ENCODE peak calls at places on chromosomes 6 and 20, in nine cellular contexts. Q is upper lobe of right lung, A is HFF-Myc, H is neural progenitor cell, Y is IMR-90, P is H9, C is mesothelial cell of epicardium, L is cardiac fibroblast, I is lower lobe of right lung. X is an unnamed sample.

GRCh38 chr6:121055572-121056163 is 278.6 kb downstream of the TBC1D32 start:
- DNase-seq in Q (no peak), A (peak), H (peak), Y (peak), P (no peak), C (no peak), L (peak), I (no peak), X (no peak)

GRCh38 chr20:24503352-24503931 is 34.0 kb downstream of the SYNDIG1 start:
- DNase-seq in Q (no peak), A (no peak), H (no peak), Y (peak), P (peak), C (no peak), L (peak), I (no peak), X (no peak)

GRCh38 chr6:17311595-17312311 is 30.6 kb downstream of the RBM24 start:
- DNase-seq in Q (no peak), A (no peak), H (peak), Y (peak), P (no peak), C (no peak), L (peak), I (no peak), X (no peak)

GRCh38 chr6:133191323-133191722 is 49.8 kb upstream of the EYA4 start:
- DNase-seq in Q (no peak), A (no peak), H (no peak), Y (no peak), P (no peak), C (no peak), L (no peak), I (no peak), X (no peak)

GRCh38 chr6:3370361-3371221 is 86.3 kb downstream of the SLC22A23 start:
- DNase-seq in Q (no peak), A (no peak), H (no peak), Y (no peak), P (no peak), C (no peak), L (no peak), I (no peak), X (no peak)

GRCh38 chr6:81761197-81761596 is 8.7 kb upstream of the TENT5A start:
- DNase-seq in Q (no peak), A (no peak), H (no peak), Y (peak), P (no peak), C (no peak), L (no peak), I (no peak), X (no peak)

GRCh38 chr20:7193681-7194080 is 426.2 kb downstream of the BMP2 start:
- DNase-seq in Q (no peak), A (no peak), H (no peak), Y (no peak), P (no peak), C (no peak), L (no peak), I (no peak), X (no peak)

GRCh38 chr6:15274696-15275387 is 29.0 kb downstream of the JARID2 start:
- DNase-seq in Q (no peak), A (no peak), H (no peak), Y (peak), P (no peak), C (no peak), L (peak), I (no peak), X (no peak)

GRCh38 chr6:72621243-72622093 is at the start of gene KCNQ5:
- DNase-seq in Q (no peak), A (no peak), H (peak), Y (no peak), P (peak), C (peak), L (peak), I (peak), X (peak)

GRCh38 chr20:14343658-14344057 is 6.2 kb upstream of the FLRT3 start:
- DNase-seq in Q (no peak), A (no peak), H (no peak), Y (no peak), P (no peak), C (no peak), L (no peak), I (no peak), X (no peak)

GRCh38 chr20:57658447-57659130 is 38.4 kb upstream of the ZBP1 start:
- DNase-seq in Q (peak), A (no peak), H (no peak), Y (no peak), P (peak), C (peak), L (no peak), I (peak), X (peak)

GRCh38 chr20:57503035-57503658 is 21.8 kb downstream of the CTCFL start:
- DNase-seq in Q (no peak), A (no peak), H (no peak), Y (no peak), P (no peak), C (no peak), L (no peak), I (no peak), X (no peak)

GRCh38 chr6:148304976-148305375 is 37.7 kb upstream of the SASH1 start:
- DNase-seq in Q (no peak), A (no peak), H (peak), Y (peak), P (no peak), C (no peak), L (peak), I (no peak), X (no peak)

GRCh38 chr6:139373154-139373927 is 1.1 kb downstream of the CITED2 start:
- DNase-seq in Q (peak), A (no peak), H (peak), Y (peak), P (peak), C (peak), L (peak), I (peak), X (peak)

GRCh38 chr20:6708010-6708409 is 59.5 kb upstream of the BMP2 start:
- DNase-seq in Q (peak), A (no peak), H (peak), Y (peak), P (no peak), C (no peak), L (peak), I (peak), X (peak)

GRCh38 chr6:13488015-13488895 is 855 bp upstream of the GFOD1 start:
- DNase-seq in Q (peak), A (no peak), H (peak), Y (peak), P (peak), C (no peak), L (peak), I (peak), X (peak)

GRCh38 chr20:50921055-50921454 is 10.2 kb downstream of the ADNP start:
- DNase-seq in Q (no peak), A (no peak), H (no peak), Y (no peak), P (no peak), C (no peak), L (peak), I (no peak), X (no peak)

GRCh38 chr6:155646443-155646842 is 190.8 kb upstream of the NOX3 start:
- DNase-seq in Q (no peak), A (no peak), H (no peak), Y (peak), P (no peak), C (no peak), L (peak), I (no peak), X (no peak)

GRCh38 chr6:45447005-45447404 is 69.3 kb upstream of the SUPT3H start:
- DNase-seq in Q (no peak), A (no peak), H (no peak), Y (no peak), P (no peak), C (no peak), L (no peak), I (no peak), X (no peak)
- TF ChIP-seq CTCF in Q (no peak), A (no peak), H (no peak), Y (no peak), P (no peak), C (no peak), L (no peak), I (no peak), X (no peak)

GRCh38 chr6:169839029-169839481 is 87.6 kb downstream of the ERMARD start:
- DNase-seq in Q (no peak), A (no peak), H (no peak), Y (no peak), P (peak), C (peak), L (no peak), I (no peak), X (no peak)

GRCh38 chr6:169837529-169838250 is 86.3 kb downstream of the ERMARD start:
- DNase-seq in Q (no peak), A (no peak), H (no peak), Y (no peak), P (no peak), C (peak), L (no peak), I (no peak), X (no peak)

GRCh38 chr6:169839898-169840631 is 88.6 kb downstream of the ERMARD start:
- DNase-seq in Q (peak), A (no peak), H (no peak), Y (no peak), P (peak), C (peak), L (no peak), I (no peak), X (peak)

GRCh38 chr6:169839493-169839892 is 88.1 kb downstream of the ERMARD start:
- DNase-seq in Q (no peak), A (no peak), H (no peak), Y (no peak), P (no peak), C (no peak), L (no peak), I (no peak), X (peak)

DNA sequence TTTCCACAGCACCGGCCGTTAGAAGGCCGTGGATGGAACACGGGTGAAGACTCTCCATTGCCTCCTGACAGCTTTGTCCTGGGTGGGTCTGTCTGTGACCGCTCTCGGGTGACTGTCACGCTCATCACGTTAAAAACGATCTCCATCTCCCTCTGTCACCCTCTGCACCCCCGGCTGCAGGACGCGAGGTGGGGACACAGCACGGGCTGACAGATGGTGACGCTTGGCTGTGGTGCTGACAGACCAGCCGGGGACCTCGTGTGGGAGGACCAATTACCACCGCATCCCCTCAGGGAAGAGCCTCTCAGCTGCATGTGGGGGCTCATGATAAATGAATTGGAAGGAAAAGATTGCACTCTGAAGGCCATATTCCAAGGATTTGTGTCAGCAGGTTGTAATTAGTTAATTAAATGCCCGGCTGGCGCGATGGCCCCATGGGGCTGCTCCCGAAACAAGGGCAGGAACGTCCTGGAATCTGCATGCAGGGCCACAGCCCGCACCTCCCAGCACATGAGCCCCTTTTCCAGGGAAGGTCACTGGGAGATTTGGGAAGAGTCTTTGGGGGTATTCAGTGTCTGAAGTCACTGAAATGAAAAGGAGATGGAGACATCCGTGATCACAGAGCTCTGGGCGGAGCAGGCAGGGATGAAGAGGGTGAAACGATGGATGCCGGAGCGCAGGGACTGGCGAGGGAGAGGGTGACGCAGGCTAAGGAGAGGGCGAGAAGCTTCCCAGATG is 87.0 kb downstream of the ERMARD start:
- DNase-seq in Q (no peak), A (no peak), H (no peak), Y (no peak), P (no peak), C (peak), L (no peak), I (no peak), X (peak)
- TF ChIP-seq CTCF in Q (no peak), A (no peak), H (no peak), Y (no peak), P (no peak), C (no peak), L (no peak), I (no peak), X (no peak)

DNA sequence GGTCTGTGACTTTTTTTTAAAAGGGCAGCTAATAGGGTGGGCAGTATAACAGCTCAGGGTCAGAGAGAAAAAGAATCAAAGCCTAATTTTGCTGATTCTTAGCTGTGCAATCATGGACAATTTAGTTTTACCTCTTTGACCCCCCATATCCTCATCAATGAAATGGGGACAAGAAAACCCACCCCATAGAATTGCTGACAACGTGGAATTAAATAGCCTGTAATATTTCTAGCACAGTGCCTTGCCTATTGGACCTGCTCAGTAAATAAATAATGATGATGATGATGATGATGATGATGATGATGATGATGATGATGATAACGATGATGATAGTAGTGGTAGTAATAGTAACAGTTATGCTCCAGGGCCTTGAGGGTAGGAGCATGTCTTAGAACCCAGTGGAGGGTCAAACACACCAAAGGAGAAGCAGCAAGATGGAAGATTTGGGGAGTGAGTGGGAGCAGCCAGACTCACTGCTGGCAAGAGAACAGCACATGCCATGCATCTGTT is 166.8 kb upstream of the LRFN2 start:
- DNase-seq in Q (no peak), A (no peak), H (no peak), Y (no peak), P (no peak), C (no peak), L (no peak), I (no peak), X (no peak)
- TF ChIP-seq CTCF in Q (no peak), A (no peak), H (no peak), Y (no peak), P (no peak), C (no peak), L (no peak), I (no peak), X (no peak)

GRCh38 chr6:88157106-88157505 is 9.0 kb downstream of the CNR1 start:
- DNase-seq in Q (no peak), A (no peak), H (no peak), Y (no peak), P (no peak), C (no peak), L (no peak), I (no peak), X (no peak)
- TF ChIP-seq CTCF in Q (no peak), A (no peak), H (peak), Y (no peak), P (peak), C (no peak), L (no peak), I (no peak), X (no peak)

DNA sequence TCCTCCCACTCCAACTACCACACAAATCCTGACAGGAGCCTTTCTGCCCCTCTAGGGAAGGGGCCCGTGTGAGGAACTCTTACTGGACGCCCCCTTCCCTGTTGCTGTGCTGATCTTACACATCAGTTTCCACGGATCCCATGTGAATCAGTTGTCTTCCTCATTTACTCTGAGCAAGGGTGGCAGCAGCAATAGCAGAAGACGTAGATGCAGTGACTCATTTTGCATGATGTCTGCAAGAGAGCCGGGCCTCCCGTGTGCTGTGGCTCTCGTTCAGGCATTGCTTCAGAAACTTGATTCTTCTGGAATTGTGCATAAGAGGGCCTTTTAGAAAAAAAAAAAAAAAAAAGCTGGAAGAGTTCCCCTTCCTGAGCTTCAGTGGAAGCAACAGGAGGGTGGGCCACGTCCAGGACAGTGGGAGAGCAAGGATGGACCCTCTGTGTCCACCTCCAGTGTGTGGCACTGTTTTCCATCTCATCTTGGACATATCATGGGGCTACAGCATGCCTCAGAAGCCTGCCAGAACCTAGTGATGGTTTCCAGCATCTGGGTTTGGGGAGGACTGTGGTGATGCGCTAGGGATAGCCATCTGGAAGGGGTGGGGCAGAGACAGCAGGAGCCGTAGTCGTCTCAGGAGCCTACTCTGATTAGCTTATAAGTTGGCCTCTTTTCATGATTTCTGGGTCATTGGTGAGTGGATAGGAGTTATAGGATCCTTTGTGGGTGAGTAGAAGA is 62.1 kb downstream of the FOXO3 start:
- DNase-seq in Q (no peak), A (peak), H (no peak), Y (peak), P (no peak), C (no peak), L (peak), I (peak), X (no peak)
- TF ChIP-seq CTCF in Q (no peak), A (peak), H (no peak), Y (peak), P (no peak), C (no peak), L (no peak), I (no peak), X (no peak)

GRCh38 chr6:166465671-166466087 is 82.9 kb upstream of the MPC1 start:
- DNase-seq in Q (no peak), A (peak), H (no peak), Y (peak), P (no peak), C (no peak), L (peak), I (no peak), X (no peak)
- TF ChIP-seq CTCF in Q (peak), A (peak), H (no peak), Y (peak), P (no peak), C (no peak), L (peak), I (no peak), X (no peak)

GRCh38 chr6:89310929-89311328 is 4.2 kb downstream of the GABRR2 start:
- DNase-seq in Q (no peak), A (peak), H (peak), Y (no peak), P (no peak), C (no peak), L (no peak), I (no peak), X (no peak)

GRCh38 chr6:89311853-89312531 is 3.1 kb downstream of the GABRR2 start:
- DNase-seq in Q (no peak), A (peak), H (peak), Y (peak), P (peak), C (peak), L (peak), I (peak), X (peak)

GRCh38 chr6:89313006-89313405 is 2.1 kb downstream of the GABRR2 start:
- DNase-seq in Q (no peak), A (peak), H (no peak), Y (peak), P (no peak), C (no peak), L (peak), I (no peak), X (no peak)

GRCh38 chr6:89308525-89309400 is 6.3 kb downstream of the GABRR2 start:
- DNase-seq in Q (no peak), A (no peak), H (no peak), Y (no peak), P (no peak), C (no peak), L (no peak), I (no peak), X (no peak)

GRCh38 chr6:89311530-89311852 is 3.6 kb downstream of the GABRR2 start:
- DNase-seq in Q (no peak), A (no peak), H (no peak), Y (no peak), P (no peak), C (no peak), L (no peak), I (no peak), X (no peak)
- TF ChIP-seq CTCF in Q (peak), A (no peak), H (no peak), Y (no peak), P (no peak), C (no peak), L (no peak), I (no peak), X (no peak)

GRCh38 chr20:37914672-37915433 is 11.9 kb downstream of the VSTM2L start:
- DNase-seq in Q (peak), A (no peak), H (peak), Y (no peak), P (peak), C (peak), L (no peak), I (no peak), X (peak)
- TF ChIP-seq CTCF in Q (no peak), A (no peak), H (peak), Y (no peak), P (no peak), C (no peak), L (no peak), I (no peak), X (no peak)

DNA sequence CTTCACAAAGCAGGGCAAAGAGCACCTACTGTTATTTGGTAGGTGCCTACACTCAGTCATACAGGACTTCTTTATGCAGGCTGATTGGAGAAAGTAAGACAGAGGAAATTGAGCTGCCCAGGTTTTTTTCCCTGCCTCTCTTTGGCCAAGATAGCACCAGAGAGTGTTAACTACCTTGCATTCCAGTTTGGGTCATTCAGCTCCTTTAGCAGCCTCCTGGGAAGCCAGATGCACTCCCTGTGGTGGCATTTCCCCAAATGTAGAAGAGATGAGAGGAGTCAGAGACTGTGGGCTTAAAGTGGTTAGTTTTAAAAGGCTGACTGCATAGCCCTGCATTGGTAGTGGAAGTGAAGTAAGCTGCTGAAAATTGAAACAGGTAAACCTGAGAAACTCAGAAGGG is 358.4 kb downstream of the BCKDHB start:
- DNase-seq in Q (no peak), A (no peak), H (no peak), Y (no peak), P (peak), C (no peak), L (no peak), I (no peak), X (no peak)
- TF ChIP-seq CTCF in Q (no peak), A (no peak), H (no peak), Y (no peak), P (no peak), C (no peak), L (no peak), I (no peak), X (no peak)

DNA sequence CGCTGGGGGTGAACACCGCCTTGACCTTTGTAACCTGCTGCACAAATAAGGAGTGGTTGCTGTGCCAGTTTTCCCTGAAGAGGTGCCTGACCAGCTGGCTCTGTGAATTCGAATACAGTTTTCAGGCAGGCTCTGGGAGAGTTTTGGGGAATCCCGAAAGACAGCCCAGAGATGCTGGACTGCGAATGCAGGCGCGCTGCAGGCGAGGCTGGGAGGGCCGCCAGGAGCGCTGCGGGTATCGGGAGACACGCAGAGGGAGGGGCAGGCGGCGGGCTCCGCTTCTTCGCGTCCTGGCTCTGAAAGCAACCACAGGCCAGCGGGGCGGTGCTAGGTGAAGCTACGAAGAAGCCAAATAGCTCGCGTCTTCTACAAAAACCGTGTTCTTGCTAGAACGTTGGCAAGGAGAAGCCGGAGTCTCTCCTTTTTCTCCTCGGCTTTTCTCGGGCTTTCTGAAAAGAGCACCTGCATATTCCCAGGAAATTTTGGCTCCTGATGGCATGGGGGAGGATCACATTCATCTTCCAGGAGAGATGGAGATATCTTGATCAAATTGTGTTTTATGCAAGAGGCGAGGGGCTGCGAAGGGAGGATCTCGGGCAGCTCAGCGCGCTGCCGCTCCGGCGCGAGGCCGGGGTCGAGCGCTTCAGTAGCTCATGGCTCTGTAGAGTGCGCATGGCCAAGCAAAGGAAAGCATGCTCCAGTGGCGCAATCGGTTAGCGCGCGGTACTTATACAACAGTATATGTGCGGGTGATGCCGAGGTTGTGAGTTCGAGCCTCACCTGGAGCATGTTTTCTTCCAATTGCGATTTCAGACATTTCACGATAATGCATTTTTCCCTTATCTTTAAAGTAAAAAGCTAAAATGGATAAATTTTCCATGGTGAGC is 158.1 kb upstream of the ZNF184 start:
- DNase-seq in Q (peak), A (no peak), H (peak), Y (peak), P (peak), C (peak), L (peak), I (no peak), X (peak)
- TF ChIP-seq CTCF in Q (no peak), A (peak), H (peak), Y (no peak), P (peak), C (no peak), L (peak), I (no peak), X (no peak)